ENCODE peak calls at places on chromosomes 7 and 10, in five cellular contexts. H is CD8-positive, alpha-beta T cell; M is adrenal gland; B is AG09309; S is HepG2. X is an unnamed sample.
A peak's percentile ranks its signal among the peaks of the same experiment; 100 is the strongest.

GRCh38 chr10:90136731-90137316 is 435.4 kb downstream of the KIF20B start:
- DNase-seq in M (no peak), S (no peak), B (no peak), H (no peak), X (no peak)

GRCh38 chr7:44131173-44132009 is 8.0 kb upstream of the POLD2 start:
- DNase-seq in M (no peak), H (no peak), B (no peak), S (peak; percentile 96), X (no peak)

GRCh38 chr10:21146446-21146789 is 249.3 kb upstream of the NEBL start:
- DNase-seq in S (no peak), B (no peak), H (no peak), M (no peak), X (no peak)

GRCh38 chr10:100774876-100775275 is 29.5 kb downstream of the PAX2 start:
- DNase-seq in M (no peak), H (no peak), B (no peak), S (no peak), X (no peak)

GRCh38 chr10:36341466-36341865 is 699.4 kb upstream of the FZD8 start:
- DNase-seq in M (no peak), S (no peak), H (no peak), B (no peak), X (peak; percentile 21)

GRCh38 chr7:158106272-158106671 is 481.4 kb downstream of the PTPRN2 start:
- DNase-seq in S (no peak), M (no peak), B (no peak), H (no peak), X (no peak)

GRCh38 chr10:116001266-116001857 is 271.6 kb downstream of the GFRA1 start:
- DNase-seq in B (no peak), S (no peak), H (no peak), M (no peak), X (no peak)

GRCh38 chr7:1144269-1144771 is 15.7 kb downstream of the ZFAND2A start:
- DNase-seq in S (peak; percentile 25), B (no peak), M (peak; percentile 83), H (no peak), X (peak; percentile 29)

GRCh38 chr7:35697414-35698175 is 2.7 kb upstream of the HERPUD2 start:
- DNase-seq in B (peak; percentile 34), M (no peak), H (no peak), S (peak; percentile 38), X (peak; percentile 50)

GRCh38 chr10:72875250-72876055 is 18.1 kb upstream of the OIT3 start:
- DNase-seq in M (no peak), H (no peak), S (peak; percentile 18), B (peak; percentile 3), X (no peak)

GRCh38 chr7:99975782-99976521 is at the start of gene AZGP1:
- DNase-seq in H (no peak), B (no peak), M (no peak), S (peak; percentile 95), X (no peak)

GRCh38 chr7:124171068-124171467 is 138.2 kb upstream of the TMEM229A start:
- DNase-seq in B (no peak), S (no peak), H (no peak), M (no peak), X (peak; percentile 7)

GRCh38 chr7:88344956-88345832 is 38.5 kb upstream of the STEAP4 start:
- DNase-seq in M (peak; percentile 69), B (no peak), H (no peak), S (peak; percentile 6), X (peak; percentile 28)

GRCh38 chr7:141161959-141162547 is 88.2 kb downstream of the TMEM178B start:
- DNase-seq in H (no peak), S (no peak), M (no peak), B (no peak), X (peak; percentile 4)

GRCh38 chr10:114829160-114829909 is 7.8 kb downstream of the FHIP2A start:
- DNase-seq in B (no peak), H (no peak), S (no peak), M (no peak), X (no peak)

GRCh38 chr10:17910144-17910789 is 41.5 kb upstream of the SLC39A12 start:
- DNase-seq in S (peak; percentile 47), M (peak; percentile 56), B (peak; percentile 21), H (no peak), X (peak; percentile 47)

GRCh38 chr10:77496941-77497420 is 140.6 kb downstream of the KCNMA1 start:
- DNase-seq in H (no peak), M (no peak), B (no peak), S (peak; percentile 10), X (no peak)

GRCh38 chr7:23539494-23539907 is 7.7 kb upstream of the TRA2A start:
- DNase-seq in H (no peak), M (no peak), S (no peak), B (no peak), X (no peak)

GRCh38 chr7:140053812-140054539 is 8.8 kb downstream of the PARP12 start:
- DNase-seq in M (no peak), S (no peak), H (no peak), B (no peak), X (no peak)

GRCh38 chr7:132516042-132516840 is 60.0 kb downstream of the PLXNA4 start:
- DNase-seq in S (peak; percentile 9), H (no peak), B (peak; percentile 21), M (no peak), X (peak; percentile 5)

GRCh38 chr10:59606551-59606961 is 103.1 kb downstream of the SLC16A9 start:
- DNase-seq in B (no peak), M (no peak), H (no peak), S (no peak), X (peak; percentile 13)

GRCh38 chr10:7471720-7472367 is 61.0 kb upstream of the SFMBT2 start:
- DNase-seq in S (no peak), B (no peak), H (no peak), M (peak; percentile 31), X (no peak)

GRCh38 chr10:110742801-110743200 is 98.7 kb downstream of the RBM20 start:
- DNase-seq in B (no peak), S (no peak), H (no peak), M (no peak), X (no peak)

GRCh38 chr10:60182691-60183090 is 207.0 kb downstream of the ANK3 start:
- DNase-seq in S (no peak), B (no peak), H (no peak), M (no peak), X (no peak)

GRCh38 chr10:6009159-6009558 is 31.8 kb upstream of the IL15RA start:
- DNase-seq in B (peak; percentile 66), H (no peak), M (no peak), S (no peak), X (peak; percentile 50)

GRCh38 chr10:72012801-72013200 is 48.6 kb downstream of the CHST3 start:
- DNase-seq in B (no peak), S (no peak), H (no peak), M (no peak), X (no peak)

GRCh38 chr7:2175514-2175913 is 57.2 kb downstream of the MAD1L1 start:
- DNase-seq in H (no peak), B (peak; percentile 98), S (peak; percentile 12), M (peak; percentile 50), X (peak; percentile 91)

DNA sequence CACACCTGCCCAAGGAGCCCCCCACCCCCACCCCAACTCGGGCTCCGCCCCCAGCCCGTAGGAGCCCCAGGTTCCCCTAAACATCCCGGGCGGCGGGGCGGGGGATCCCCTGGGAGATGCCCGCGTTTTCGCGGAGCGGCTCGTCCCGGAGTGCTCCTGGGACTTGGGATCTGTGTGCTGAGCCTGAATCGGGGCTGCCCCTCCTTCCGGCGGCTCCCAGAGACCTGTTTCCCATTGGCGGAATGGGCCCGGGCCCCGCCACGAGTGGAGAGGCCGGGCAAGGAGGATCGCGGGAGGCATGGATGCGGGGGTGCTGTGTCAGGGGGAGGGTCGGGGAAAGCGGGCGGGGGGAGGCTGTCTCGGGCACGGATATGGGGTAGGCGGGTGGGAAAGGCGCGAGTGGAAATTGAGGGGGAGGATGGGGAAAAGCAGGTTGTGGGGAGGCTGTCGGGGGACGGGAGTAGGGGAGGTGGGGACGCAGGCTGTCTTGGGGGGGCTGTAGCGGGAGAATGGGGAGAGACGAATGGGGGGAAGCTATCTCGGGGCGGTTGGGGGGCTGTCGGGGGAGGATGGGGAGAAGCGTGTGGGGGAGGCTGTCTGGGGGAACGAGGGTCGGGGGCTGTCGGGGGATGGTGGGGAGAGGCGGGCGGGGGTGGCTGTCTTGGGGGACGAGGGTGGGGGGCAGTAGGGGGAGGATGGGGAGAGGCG is 572 bp upstream of the BHLHA15 start:
- DNase-seq in M (peak; percentile 24), B (no peak), H (no peak), S (no peak), X (no peak)
- H3K4me3 ChIP-seq in M (no peak overlapping the region), B (peak overlapping the region; percentile 49), H (no peak overlapping the region), S (no peak overlapping the region), X (peak overlapping the region; percentile 33)

GRCh38 chr7:155071121-155071651 is 1.1 kb downstream of the HTR5A start:
- DNase-seq in M (no peak), S (no peak), H (no peak), B (no peak), X (no peak)
- H3K4me3 ChIP-seq in M (no peak overlapping the region), S (no peak overlapping the region), H (no peak overlapping the region), B (no peak overlapping the region), X (no peak overlapping the region)

GRCh38 chr7:105677803-105678583 is 96.7 kb upstream of the EFCAB10 start:
- DNase-seq in S (no peak), H (peak; percentile 43), B (no peak), M (no peak), X (no peak)
- H3K4me3 ChIP-seq in S (no peak overlapping the region), H (no peak overlapping the region), B (no peak overlapping the region), M (no peak overlapping the region), X (no peak overlapping the region)

GRCh38 chr10:128211064-128211504 is 84.9 kb upstream of the MKI67 start:
- DNase-seq in B (no peak), H (no peak), M (no peak), S (no peak), X (no peak)
- H3K4me3 ChIP-seq in B (no peak overlapping the region), H (peak overlapping the region; percentile 61), M (no peak overlapping the region), S (no peak overlapping the region), X (no peak overlapping the region)

DNA sequence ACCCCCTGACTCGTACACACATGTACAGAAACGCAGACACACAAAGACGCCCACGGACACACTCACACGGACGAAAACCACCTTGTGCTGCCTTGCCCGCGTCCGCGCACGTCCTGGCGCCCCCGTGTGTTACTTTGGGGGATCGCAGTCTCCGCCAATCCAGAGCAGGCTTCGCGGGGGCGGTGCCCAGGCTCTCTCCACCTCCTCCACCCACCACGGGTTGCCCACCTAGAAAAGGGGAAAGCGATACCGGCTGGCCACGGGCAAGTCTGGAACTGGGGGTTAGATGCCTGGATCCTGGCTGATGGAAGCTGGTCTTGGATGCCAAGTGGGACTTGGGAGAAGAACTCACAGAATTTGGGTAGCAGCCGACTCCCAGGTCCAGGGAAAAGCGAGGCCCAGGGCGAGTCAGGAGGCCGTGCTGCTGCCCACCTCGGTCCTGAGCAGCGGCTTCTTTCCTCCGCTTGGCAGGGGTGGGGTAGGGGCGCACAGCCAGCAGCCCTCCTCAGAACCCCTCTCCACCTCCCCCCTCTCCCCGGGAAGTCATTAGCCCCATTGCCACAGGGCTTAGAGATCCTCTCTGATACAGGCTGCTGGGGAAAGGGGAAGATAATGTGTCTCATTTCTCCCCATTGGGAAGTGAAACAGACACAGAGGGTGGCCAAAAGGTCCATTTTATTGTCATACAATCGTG is 4.6 kb upstream of the VGF start:
- DNase-seq in B (no peak), M (peak; percentile 65), H (peak; percentile 70), S (peak; percentile 31), X (peak; percentile 49)
- H3K4me3 ChIP-seq in B (no peak overlapping the region), M (no peak overlapping the region), H (no peak overlapping the region), S (no peak overlapping the region), X (no peak overlapping the region)

GRCh38 chr7:64181586-64181985 is 25.4 kb upstream of the ZNF735 start:
- DNase-seq in M (no peak), H (no peak), B (no peak), S (no peak), X (no peak)
- H3K4me3 ChIP-seq in M (no peak overlapping the region), H (no peak overlapping the region), B (no peak overlapping the region), S (no peak overlapping the region), X (no peak overlapping the region)

GRCh38 chr7:8115547-8116402 is 146.2 kb downstream of the ICA1 start:
- DNase-seq in B (no peak), S (no peak), H (no peak), M (no peak), X (no peak)
- H3K4me3 ChIP-seq in B (no peak overlapping the region), S (no peak overlapping the region), H (no peak overlapping the region), M (no peak overlapping the region), X (no peak overlapping the region)